ENCODE peak calls at places on chromosomes 2 and 18, in four cellular contexts. R, P, C and O are unnamed samples.

GRCh38 chr2:63078852-63079606 is 28.4 kb downstream of the OTX1 start:
- DNase-seq in R (peak; percentile 20), P (peak; percentile 23), C (peak; percentile 6), O (no peak)

GRCh38 chr2:156211318-156211717 is 121.2 kb downstream of the NR4A2 start:
- DNase-seq in R (no peak), P (no peak), C (no peak), O (no peak)

GRCh38 chr2:172906401-172906811 is 169.2 kb upstream of the MAP3K20 start:
- DNase-seq in R (no peak), P (no peak), C (no peak), O (no peak)

GRCh38 chr2:112465373-112465772 is 16.6 kb upstream of the TTL start:
- DNase-seq in R (peak; percentile 24), P (no peak), C (peak; percentile 26), O (no peak)

GRCh38 chr2:36326286-36326685 is 29.3 kb upstream of the CRIM1 start:
- DNase-seq in R (no peak), P (no peak), C (no peak), O (no peak)

GRCh38 chr2:222364280-222364895 is 60.0 kb upstream of the SGPP2 start:
- DNase-seq in R (no peak), P (no peak), C (peak; percentile 93), O (no peak)

GRCh38 chr2:107419191-107419590 is 407.5 kb upstream of the RGPD4 start:
- DNase-seq in R (no peak), P (no peak), C (no peak), O (no peak)

GRCh38 chr2:121776361-121776760 is 20.9 kb downstream of the TSN start:
- DNase-seq in R (no peak), P (no peak), C (no peak), O (no peak)

GRCh38 chr2:240760576-240761246 is 59.3 kb downstream of the KIF1A start:
- DNase-seq in R (no peak), P (no peak), C (no peak), O (no peak)

GRCh38 chr2:226763320-226763719 is 36.3 kb downstream of the IRS1 start:
- DNase-seq in R (no peak), P (no peak), C (no peak), O (no peak)

GRCh38 chr2:20135631-20136050 is 84.2 kb upstream of the LAPTM4A start:
- DNase-seq in R (peak; percentile 88), P (peak; percentile 43), C (peak; percentile 62), O (no peak)

GRCh38 chr18:67938691-67939090 is 422.2 kb upstream of the DSEL start:
- DNase-seq in R (no peak), P (no peak), C (no peak), O (no peak)

GRCh38 chr18:23539911-23540475 is 36.7 kb downstream of the RMC1 start:
- DNase-seq in R (no peak), P (no peak), C (no peak), O (no peak)

GRCh38 chr18:22169889-22170420 is 566 bp downstream of the GATA6 start:
- DNase-seq in R (no peak), P (no peak), C (peak; percentile 74), O (no peak)

GRCh38 chr2:240383099-240383758 is 52.2 kb upstream of the GPC1 start:
- DNase-seq in R (no peak), P (no peak), C (no peak), O (no peak)

GRCh38 chr18:79528296-79528695 is 132.6 kb downstream of the NFATC1 start:
- DNase-seq in R (no peak), P (no peak), C (no peak), O (no peak)

GRCh38 chr18:7089369-7089768 is 28.2 kb downstream of the LAMA1 start:
- DNase-seq in R (peak; percentile 21), P (no peak), C (no peak), O (no peak)

GRCh38 chr18:427005-427404 is 73.5 kb downstream of the COLEC12 start:
- DNase-seq in R (no peak), P (no peak), C (no peak), O (no peak)

GRCh38 chr2:184938221-184938985 is 340.1 kb downstream of the ZNF804A start:
- DNase-seq in R (peak; percentile 59), P (no peak), C (no peak), O (no peak)

GRCh38 chr2:68230246-68231060 is 21.9 kb downstream of the PPP3R1 start:
- DNase-seq in R (no peak), P (no peak), C (peak; percentile 55), O (no peak)

GRCh38 chr2:190052307-190052706 is 10.2 kb downstream of the MSTN start:
- DNase-seq in R (no peak), P (no peak), C (no peak), O (peak; percentile 42)

GRCh38 chr2:219531639-219532377 is 11.8 kb downstream of the CHPF start:
- DNase-seq in R (no peak), P (no peak), C (no peak), O (no peak)

GRCh38 chr18:44729631-44730101 is 49.0 kb downstream of the SETBP1 start:
- DNase-seq in R (no peak), P (no peak), C (no peak), O (no peak)

GRCh38 chr2:170886391-170886790 is 42.7 kb upstream of the GORASP2 start:
- DNase-seq in R (no peak), P (no peak), C (no peak), O (peak; percentile 79)

GRCh38 chr2:178194600-178195389 is 483 bp downstream of the OSBPL6 start:
- DNase-seq in R (peak; percentile 77), P (no peak), C (peak; percentile 71), O (no peak)

GRCh38 chr2:29165362-29166236 is 50.4 kb downstream of the CLIP4 start:
- DNase-seq in R (no peak), P (no peak), C (peak; percentile 3), O (no peak)

GRCh38 chr2:40130251-40130994 is 321.5 kb downstream of the SLC8A1 start:
- DNase-seq in R (no peak), P (no peak), C (no peak), O (no peak)

GRCh38 chr2:40129725-40130124 is 322.2 kb downstream of the SLC8A1 start:
- DNase-seq in R (no peak), P (no peak), C (no peak), O (no peak)

GRCh38 chr2:40128796-40129195 is 323.1 kb downstream of the SLC8A1 start:
- DNase-seq in R (no peak), P (no peak), C (no peak), O (no peak)

GRCh38 chr2:40127147-40127546 is 324.7 kb downstream of the SLC8A1 start:
- DNase-seq in R (no peak), P (no peak), C (no peak), O (no peak)

GRCh38 chr2:40127890-40128548 is 323.9 kb downstream of the SLC8A1 start:
- DNase-seq in R (no peak), P (no peak), C (no peak), O (no peak)
- H3K9ac ChIP-seq in R (no peak overlapping the region), P (no peak overlapping the region), C (no peak overlapping the region), O (no peak overlapping the region)

GRCh38 chr18:34847408-34847807 is 137.3 kb downstream of the DTNA start:
- DNase-seq in R (no peak), P (no peak), C (no peak), O (no peak)
- H3K9ac ChIP-seq in R (no peak overlapping the region), P (no peak overlapping the region), C (no peak overlapping the region), O (no peak overlapping the region)

DNA sequence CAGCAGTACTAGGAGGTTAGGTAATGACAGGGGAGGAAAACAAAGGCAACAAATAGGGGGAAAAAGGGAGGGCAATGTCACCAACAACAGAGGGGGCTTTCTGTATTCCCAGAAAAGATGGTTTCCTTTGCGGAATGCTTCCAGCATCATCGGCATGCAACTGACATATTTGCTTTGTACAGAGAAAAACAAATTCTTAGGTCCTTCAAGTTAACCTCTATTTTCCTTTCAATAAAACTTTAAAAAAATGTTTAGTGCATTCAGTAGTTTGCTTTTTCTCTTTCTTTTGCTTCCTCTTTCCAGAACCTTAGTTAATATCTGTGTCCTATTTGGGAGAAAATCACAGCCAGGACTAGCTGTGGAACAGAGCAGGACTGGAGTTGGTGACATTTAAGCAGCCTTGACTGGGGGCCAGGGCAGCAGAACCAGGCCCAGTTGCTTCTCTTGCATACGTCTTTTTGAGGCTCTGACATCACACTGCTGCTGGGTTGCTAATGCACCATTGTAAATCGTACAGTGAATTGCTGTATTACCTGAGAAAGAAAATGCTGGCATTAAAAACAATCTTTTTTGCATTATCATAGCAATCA is 188.3 kb upstream of the FANCL start:
- DNase-seq in R (no peak), P (no peak), C (no peak), O (no peak)
- H3K9ac ChIP-seq in R (no peak overlapping the region), P (no peak overlapping the region), C (no peak overlapping the region), O (no peak overlapping the region)

GRCh38 chr2:119702203-119702917 is 23.4 kb downstream of the TMEM177 start:
- DNase-seq in R (no peak), P (no peak), C (no peak), O (no peak)

GRCh38 chr2:119702918-119703401 is 24.0 kb downstream of the TMEM177 start:
- DNase-seq in R (peak; percentile 86), P (peak; percentile 58), C (peak; percentile 67), O (no peak)

GRCh38 chr2:119701352-119701751 is 22.4 kb downstream of the TMEM177 start:
- DNase-seq in R (no peak), P (no peak), C (no peak), O (no peak)

GRCh38 chr2:119699016-119699606 is 20.1 kb downstream of the TMEM177 start:
- DNase-seq in R (no peak), P (no peak), C (peak; percentile 41), O (no peak)

GRCh38 chr2:119700866-119701265 is 21.9 kb downstream of the TMEM177 start:
- DNase-seq in R (peak; percentile 37), P (no peak), C (no peak), O (no peak)
- H3K9ac ChIP-seq in R (no peak overlapping the region), P (no peak overlapping the region), C (no peak overlapping the region), O (no peak overlapping the region)

GRCh38 chr2:207103132-207103531 is 62.6 kb downstream of the KLF7 start:
- DNase-seq in R (no peak), P (no peak), C (no peak), O (no peak)
- H3K9ac ChIP-seq in R (no peak overlapping the region), P (no peak overlapping the region), C (no peak overlapping the region), O (no peak overlapping the region)

GRCh38 chr2:230868151-230868946 is 3.6 kb downstream of the ITM2C start:
- DNase-seq in R (peak; percentile 48), P (no peak), C (no peak), O (no peak)

GRCh38 chr2:230869691-230870543 is 5.2 kb downstream of the ITM2C start:
- DNase-seq in R (no peak), P (no peak), C (no peak), O (no peak)

GRCh38 chr2:230870544-230871360 is 6.0 kb downstream of the ITM2C start:
- DNase-seq in R (peak; percentile 53), P (no peak), C (no peak), O (no peak)

GRCh38 chr2:230866704-230867561 is 2.2 kb downstream of the ITM2C start:
- DNase-seq in R (peak; percentile 27), P (no peak), C (peak; percentile 13), O (no peak)

GRCh38 chr2:230868947-230869690 is 4.4 kb downstream of the ITM2C start:
- DNase-seq in R (peak; percentile 47), P (no peak), C (no peak), O (no peak)
- H3K9ac ChIP-seq in R (peak overlapping the region; percentile 29), P (no peak overlapping the region), C (no peak overlapping the region), O (no peak overlapping the region)

DNA sequence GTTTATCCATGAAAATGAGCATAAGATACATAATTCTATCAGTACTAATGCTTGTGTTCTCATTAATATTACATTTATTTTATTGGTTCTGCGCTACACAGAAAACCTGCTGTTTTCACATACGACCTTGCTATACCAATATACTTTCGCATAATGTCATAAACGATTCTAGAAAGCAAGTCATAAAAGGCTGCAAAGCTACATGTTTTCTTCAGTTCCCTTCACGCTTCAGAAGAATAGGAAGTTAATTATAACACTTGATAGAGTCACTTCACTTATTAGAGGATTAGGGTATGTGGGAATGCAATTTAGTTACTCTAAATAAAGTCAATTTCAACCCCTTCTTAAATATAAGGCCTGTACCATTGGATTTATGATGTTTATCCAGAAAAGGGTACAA is 29.0 kb downstream of the PSME4 start:
- DNase-seq in R (no peak), P (no peak), C (no peak), O (no peak)
- H3K9ac ChIP-seq in R (no peak overlapping the region), P (no peak overlapping the region), C (no peak overlapping the region), O (no peak overlapping the region)